ENCODE peak calls at places on chromosomes 11 and 22, in four cellular contexts. J is fibroblast of mammary gland, L is heart right ventricle, I is OCI-LY7. U is an unnamed sample.

GRCh38 chr11:18115360-18116127 is 9.7 kb upstream of the SAAL1 start:
- DNase-seq in L (no peak), J (peak), I (peak), U (peak)

GRCh38 chr11:113241190-113242051 is 73.0 kb upstream of the TTC12 start:
- DNase-seq in J (peak), I (no peak), L (no peak), U (no peak)

GRCh38 chr22:36546932-36547331 is 18.0 kb upstream of the EIF3D start:
- DNase-seq in L (no peak), J (peak), I (no peak), U (no peak)

GRCh38 chr11:86062719-86063118 is 6.2 kb downstream of the PICALM start:
- DNase-seq in I (peak), J (peak), L (no peak), U (no peak)

GRCh38 chr11:113532697-113533424 is 57.7 kb upstream of the DRD2 start:
- DNase-seq in I (peak), L (peak), J (peak), U (peak)

GRCh38 chr22:26942301-26942927 is 285.0 kb downstream of the MIAT start:
- DNase-seq in L (no peak), J (no peak), I (no peak), U (no peak)

GRCh38 chr11:115765803-115766239 is 261.6 kb upstream of the CADM1 start:
- DNase-seq in J (no peak), L (no peak), I (no peak), U (no peak)

GRCh38 chr22:47328550-47329243 is 566.2 kb downstream of the TBC1D22A start:
- DNase-seq in J (peak), L (no peak), I (no peak), U (no peak)

DNA sequence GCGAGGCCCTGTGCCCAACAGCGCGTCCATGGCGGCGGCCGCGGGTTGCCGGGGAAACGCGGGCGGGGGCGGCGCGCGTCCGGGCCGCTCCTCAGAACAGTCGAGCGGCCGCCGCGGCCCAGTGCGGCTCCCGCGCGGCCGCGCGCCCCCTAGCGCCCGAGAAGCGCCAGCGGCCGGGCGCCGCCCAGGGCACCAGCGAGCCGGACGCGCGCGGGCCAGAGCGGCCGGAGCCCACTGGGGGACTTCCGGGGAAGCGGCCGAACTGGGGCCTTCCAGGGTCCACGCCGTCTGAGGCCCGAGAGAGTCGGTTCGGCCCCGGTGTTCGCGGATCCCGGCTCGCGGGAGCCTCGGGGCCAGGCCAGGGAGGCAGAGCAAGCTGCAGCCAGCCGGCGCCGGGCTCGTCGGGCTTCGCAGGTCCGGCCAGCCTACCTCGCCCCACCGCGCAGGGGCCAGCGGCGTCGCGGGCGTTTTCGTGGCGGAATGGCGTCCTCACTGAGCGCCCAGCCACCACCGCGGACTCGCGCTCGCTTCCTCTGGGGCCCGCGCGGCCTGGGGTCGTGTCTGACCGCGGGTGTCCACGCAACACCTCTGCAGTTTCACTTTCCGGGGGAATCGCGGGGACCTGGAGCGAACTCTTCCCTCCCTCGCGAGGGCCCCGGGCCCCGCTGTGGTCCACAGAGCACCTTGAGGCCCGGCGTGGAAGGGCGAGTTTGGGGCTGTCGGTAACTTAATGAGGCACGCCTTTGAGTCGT is at the start of gene DENND6B:
- DNase-seq in J (peak), I (peak), L (peak), U (no peak)
- TF ChIP-seq CTCF in J (no peak), I (peak), L (peak), U (peak)

GRCh38 chr11:96324912-96325311 is 18.1 kb downstream of the MAML2 start:
- DNase-seq in J (peak), L (no peak), I (no peak), U (no peak)
- H3K4me3 ChIP-seq in J (no peak), L (no peak), I (no peak), U (no peak)

GRCh38 chr22:31230155-31230870 is 18.2 kb downstream of the LIMK2 start:
- DNase-seq in L (no peak), I (no peak), J (peak), U (no peak)
- TF ChIP-seq CTCF in L (no peak), I (no peak), J (no peak), U (no peak)

DNA sequence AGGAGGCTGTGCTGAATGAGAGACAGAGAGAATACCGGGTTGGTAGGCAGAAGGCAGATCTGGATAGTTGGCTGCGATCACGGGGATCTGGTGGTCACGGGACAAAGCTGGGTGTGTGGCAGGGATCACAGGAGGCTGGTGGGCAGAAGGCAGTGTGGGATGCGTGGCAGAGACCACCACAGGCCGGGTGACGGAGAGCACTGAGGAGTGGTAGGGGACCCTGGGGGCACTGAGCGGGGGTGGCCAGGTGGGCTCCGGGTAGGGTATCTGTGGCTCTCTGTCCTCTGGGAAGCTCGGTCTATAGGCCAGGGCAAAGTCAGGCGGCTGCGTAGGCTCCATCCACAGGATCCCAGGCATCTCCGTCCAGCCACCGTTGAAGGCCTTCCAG is 1.4 kb downstream of the CD248 start:
- DNase-seq in J (no peak), L (no peak), I (no peak), U (no peak)
- H3K4me3 ChIP-seq in J (peak), L (no peak), I (no peak), U (no peak)

GRCh38 chr11:64344160-64344559 is 4.2 kb downstream of the CCDC88B start:
- DNase-seq in J (no peak), I (no peak), L (no peak), U (no peak)

GRCh38 chr11:64344721-64345120 is 4.7 kb downstream of the CCDC88B start:
- DNase-seq in I (no peak), L (no peak), J (no peak), U (no peak)

GRCh38 chr11:64341851-64342791 is 2.1 kb downstream of the CCDC88B start:
- DNase-seq in L (peak), I (peak), J (peak), U (no peak)

GRCh38 chr11:64342869-64343739 is 3.1 kb downstream of the CCDC88B start:
- DNase-seq in J (no peak), L (no peak), I (no peak), U (no peak)

GRCh38 chr11:64343740-64344133 is 3.7 kb downstream of the CCDC88B start:
- DNase-seq in L (no peak), I (no peak), J (no peak), U (no peak)
- TF ChIP-seq CTCF in L (peak), I (peak), J (peak), U (peak)

GRCh38 chr11:37504925-37505324 is 906.9 kb upstream of the RAG2 start:
- DNase-seq in J (peak), I (no peak), L (no peak), U (no peak)

GRCh38 chr11:37502202-37502601 is 904.2 kb upstream of the RAG2 start:
- DNase-seq in J (peak), L (no peak), I (no peak), U (no peak)

GRCh38 chr11:37505406-37505805 is 907.4 kb upstream of the RAG2 start:
- DNase-seq in I (no peak), L (no peak), J (no peak), U (no peak)

GRCh38 chr11:37504066-37504611 is 906.1 kb upstream of the RAG2 start:
- DNase-seq in L (no peak), J (peak), I (no peak), U (peak)

GRCh38 chr11:37503411-37504065 is 905.5 kb upstream of the RAG2 start:
- DNase-seq in I (no peak), L (no peak), J (peak), U (no peak)
- H3K4me3 ChIP-seq in I (no peak), L (no peak), J (no peak), U (no peak)

U was measured in GM12864.